ENCODE peak calls at places on chromosomes 16 and 17, in six cellular contexts. J is neural progenitor cell, O is body of pancreas, B is upper lobe of right lung, N is stomach, H is GM23248. I is an unnamed sample. For H3K36me3, the result is how much of the 10 kb centered on the place peaks cover.

GRCh38 chr17:37147301-37147812 is 198.6 kb downstream of the AATF start:
- DNase-seq in B (no peak), J (no peak), N (no peak), O (no peak), H (no peak), I (no peak)

GRCh38 chr16:25155553-25156460 is 44.3 kb downstream of the LCMT1 start:
- DNase-seq in H (peak), N (no peak), O (no peak), J (no peak), B (no peak), I (no peak)

GRCh38 chr16:69286941-69287713 is 24.0 kb upstream of the VPS4A start:
- DNase-seq in B (peak), O (peak), N (no peak), H (peak), J (peak), I (peak)

GRCh38 chr16:22091721-22092120 is 620 bp upstream of the VWA3A start:
- DNase-seq in B (no peak), O (no peak), J (no peak), N (no peak), H (no peak), I (no peak)

GRCh38 chr16:79146-80054 is 1.4 kb downstream of the MPG start:
- DNase-seq in N (no peak), J (no peak), H (peak), O (no peak), B (no peak), I (no peak)

GRCh38 chr16:4517812-4518211 is 20.8 kb downstream of the CDIP1 start:
- DNase-seq in O (peak), N (no peak), H (peak), B (peak), J (peak), I (no peak)

GRCh38 chr17:69638516-69638915 is 224.0 kb downstream of the MAP2K6 start:
- DNase-seq in B (no peak), O (no peak), J (no peak), N (no peak), H (no peak), I (no peak)

GRCh38 chr16:63581560-63581959 is 1540.3 kb downstream of the CDH11 start:
- DNase-seq in J (no peak), N (no peak), B (no peak), O (no peak), H (no peak), I (no peak)

GRCh38 chr17:31156326-31156725 is 61.5 kb downstream of the NF1 start:
- DNase-seq in N (no peak), J (no peak), B (no peak), H (peak), O (no peak), I (no peak)

GRCh38 chr16:85720319-85720637 is 30.6 kb downstream of the C16orf74 start:
- DNase-seq in N (peak), B (no peak), H (peak), J (no peak), O (peak), I (no peak)

GRCh38 chr16:53999841-54000240 is 286.7 kb downstream of the IRX3 start:
- DNase-seq in N (no peak), O (no peak), J (no peak), H (peak), B (no peak), I (no peak)

GRCh38 chr17:78130439-78131101 is at the start of gene TMC8:
- DNase-seq in B (peak), J (no peak), H (no peak), N (peak), O (no peak), I (no peak)

GRCh38 chr16:50562657-50563056 is 14.5 kb downstream of the NKD1 start:
- DNase-seq in J (no peak), N (no peak), B (no peak), H (no peak), O (no peak), I (no peak)

GRCh38 chr16:88383401-88384221 is 852 bp downstream of the ZNF469 start:
- DNase-seq in J (peak), O (peak), H (peak), B (peak), N (peak), I (no peak)

GRCh38 chr17:4199818-4200402 is 56.9 kb downstream of the CYB5D2 start:
- DNase-seq in B (no peak), O (peak), H (peak), N (no peak), J (peak), I (peak)

GRCh38 chr17:17877548-17878358 is 41.0 kb upstream of the SREBF1 start:
- DNase-seq in O (peak), N (peak), J (peak), B (peak), H (peak), I (peak)
- H3K36me3 ChIP-seq in O (under half), N (under half), J (under half), B (under half), H (under half), I (under half)

GRCh38 chr16:30669026-30670000 is 11.1 kb downstream of the FBRS start:
- DNase-seq in N (no peak), J (no peak), H (no peak), B (no peak), O (no peak), I (no peak)
- H3K36me3 ChIP-seq in N (half or more), J (under half), H (under half), B (half or more), O (under half), I (half or more)

GRCh38 chr17:74803971-74804370 is 27.8 kb upstream of the NAT9 start:
- DNase-seq in O (no peak), N (no peak), J (no peak), H (no peak), B (no peak), I (no peak)
- H3K36me3 ChIP-seq in O (under half), N (under half), J (under half), H (under half), B (under half), I (under half)

GRCh38 chr16:47110939-47111338 is 32.8 kb downstream of the NETO2 start:
- DNase-seq in B (no peak), O (no peak), N (no peak), H (no peak), J (peak), I (no peak)
- H3K36me3 ChIP-seq in B (under half), O (under half), N (under half), H (under half), J (under half), I (under half)

GRCh38 chr17:81151039-81151677 is 14.1 kb upstream of the PVALEF start:
- DNase-seq in H (no peak), O (no peak), B (no peak), N (no peak), J (no peak), I (no peak)
- H3K36me3 ChIP-seq in H (under half), O (under half), B (under half), N (under half), J (under half), I (under half)

DNA sequence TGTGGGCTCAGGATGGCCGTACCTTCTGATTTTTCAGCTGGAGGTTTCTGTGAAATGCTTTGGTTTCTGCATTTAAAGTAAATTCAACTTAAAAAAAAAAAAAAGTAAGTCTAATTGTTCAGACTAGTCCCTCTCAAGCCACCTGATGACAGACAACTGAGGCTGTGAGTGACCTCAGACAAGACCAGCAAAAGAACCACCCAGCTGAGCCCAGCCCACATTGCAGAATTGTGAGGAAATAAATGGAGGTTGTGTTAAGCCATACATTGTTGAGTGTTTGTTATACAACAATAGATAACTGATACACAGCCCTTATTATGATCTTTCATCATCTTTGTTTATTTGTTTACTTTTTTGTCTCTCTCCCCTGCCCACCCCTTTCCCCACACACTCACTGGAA is 44.7 kb upstream of the CMIP start:
- DNase-seq in J (no peak), N (no peak), H (no peak), O (no peak), B (no peak), I (no peak)
- H3K36me3 ChIP-seq in J (under half), N (under half), H (under half), O (under half), B (under half), I (under half)